ENCODE peak calls at places on chromosome 22, in five cellular contexts. O is neuronal stem cell, J is colonic mucosa, Z is stomach, L is upper lobe of right lung. B is an unnamed sample.
A peak's percentile ranks its signal among the peaks of the same experiment; 100 is the strongest.

GRCh38 chr22:20979940-20980453 is 2.1 kb upstream of the LZTR1 start:
- DNase-seq in O (no peak), J (no peak), Z (no peak), L (no peak), B (no peak)

GRCh38 chr22:24208012-24208749 is 26.9 kb downstream of the SUSD2 start:
- DNase-seq in O (no peak), J (no peak), Z (peak; percentile 58), L (no peak), B (no peak)

GRCh38 chr22:49092751-49093150 is 734.9 kb downstream of the BRD1 start:
- DNase-seq in O (no peak), J (no peak), Z (no peak), L (no peak), B (no peak)

GRCh38 chr22:19862616-19863246 is 8.1 kb upstream of the GNB1L start:
- DNase-seq in O (no peak), J (no peak), Z (no peak), L (peak; percentile 21), B (no peak)

GRCh38 chr22:30206964-30207363 is 39.6 kb downstream of the LIF start:
- DNase-seq in O (peak; percentile 51), J (no peak), Z (peak; percentile 35), L (no peak), B (no peak)

GRCh38 chr22:49328076-49328475 is 499.6 kb downstream of the BRD1 start:
- DNase-seq in O (no peak), J (no peak), Z (peak; percentile 3), L (peak; percentile 45), B (no peak)

GRCh38 chr22:20231499-20232236 is 36.5 kb downstream of the RTN4R start:
- DNase-seq in O (no peak), J (no peak), Z (no peak), L (no peak), B (no peak)

GRCh38 chr22:39471421-39472141 is 14.8 kb downstream of the MGAT3 start:
- DNase-seq in O (no peak), J (peak; percentile 59), Z (no peak), L (peak; percentile 81), B (peak; percentile 30)

GRCh38 chr22:47119181-47119580 is 356.7 kb downstream of the TBC1D22A start:
- DNase-seq in O (no peak), J (no peak), Z (no peak), L (no peak), B (no peak)

GRCh38 chr22:24161909-24162308 is 19.4 kb upstream of the SUSD2 start:
- DNase-seq in O (no peak), J (no peak), Z (peak; percentile 86), L (no peak), B (no peak)

GRCh38 chr22:19869497-19870152 is 15.0 kb upstream of the GNB1L start:
- DNase-seq in O (no peak), J (peak; percentile 17), Z (no peak), L (peak; percentile 48), B (peak; percentile 8)

GRCh38 chr22:46079093-46079860 is 71.0 kb upstream of the PPARA start:
- DNase-seq in O (no peak), J (no peak), Z (peak; percentile 24), L (peak; percentile 57), B (no peak)

GRCh38 chr22:47160781-47161520 is 398.5 kb downstream of the TBC1D22A start:
- DNase-seq in O (no peak), J (no peak), Z (no peak), L (peak; percentile 6), B (no peak)

GRCh38 chr22:35092146-35092805 is 26.3 kb downstream of the ISX start:
- DNase-seq in O (no peak), J (no peak), Z (no peak), L (no peak), B (no peak)

GRCh38 chr22:34966980-34967379 is 99.0 kb upstream of the ISX start:
- DNase-seq in O (no peak), J (no peak), Z (no peak), L (no peak), B (no peak)

GRCh38 chr22:26906464-26906863 is 249.1 kb downstream of the MIAT start:
- DNase-seq in O (no peak), J (no peak), Z (no peak), L (no peak), B (no peak)

GRCh38 chr22:26580240-26580962 is 9.5 kb downstream of the TPST2 start:
- DNase-seq in O (no peak), J (no peak), Z (no peak), L (no peak), B (no peak)

GRCh38 chr22:22021160-22021750 is 38.7 kb upstream of the TOP3B start:
- DNase-seq in O (no peak), J (no peak), Z (no peak), L (no peak), B (no peak)

GRCh38 chr22:19966908-19967750 is 25.5 kb upstream of the TXNRD2 start:
- DNase-seq in O (no peak), J (no peak), Z (no peak), L (no peak), B (no peak)

GRCh38 chr22:29113329-29113728 is 40.5 kb downstream of the KREMEN1 start:
- DNase-seq in O (no peak), J (no peak), Z (no peak), L (no peak), B (no peak)

GRCh38 chr22:35016909-35017308 is 49.0 kb upstream of the ISX start:
- DNase-seq in O (no peak), J (no peak), Z (no peak), L (no peak), B (no peak)

GRCh38 chr22:39434243-39434653 is 22.6 kb upstream of the MGAT3 start:
- DNase-seq in O (no peak), J (no peak), Z (no peak), L (no peak), B (no peak)

GRCh38 chr22:48596111-48596860 is 1231.4 kb downstream of the BRD1 start:
- DNase-seq in O (no peak), J (no peak), Z (no peak), L (no peak), B (peak; percentile 35)

GRCh38 chr22:22034469-22035132 is 52.0 kb upstream of the TOP3B start:
- DNase-seq in O (no peak), J (no peak), Z (no peak), L (no peak), B (no peak)

GRCh38 chr22:23503142-23503541 is 76.9 kb downstream of the IGLL1 start:
- DNase-seq in O (no peak), J (no peak), Z (no peak), L (peak; percentile 40), B (no peak)

GRCh38 chr22:39264344-39265116 is 19.7 kb upstream of the PDGFB start:
- DNase-seq in O (no peak), J (peak; percentile 41), Z (no peak), L (no peak), B (no peak)

GRCh38 chr22:28544431-28544868 is 135.2 kb downstream of the TTC28 start:
- DNase-seq in O (no peak), J (no peak), Z (no peak), L (no peak), B (no peak)

GRCh38 chr22:23402275-23403151 is 177.6 kb downstream of the IGLL1 start:
- DNase-seq in O (peak; percentile 69), J (peak; percentile 85), Z (peak; percentile 75), L (peak; percentile 86), B (peak; percentile 93)

GRCh38 chr22:24026733-24027132 is 15.6 kb downstream of the CABIN1 start:
- DNase-seq in O (no peak), J (no peak), Z (no peak), L (no peak), B (no peak)

GRCh38 chr22:27152033-27152432 is 494.6 kb downstream of the MIAT start:
- DNase-seq in O (no peak), J (no peak), Z (no peak), L (no peak), B (no peak)

GRCh38 chr22:23603266-23603665 is 23.2 kb upstream of the IGLL1 start:
- DNase-seq in O (no peak), J (no peak), Z (no peak), L (no peak), B (peak; percentile 75)

GRCh38 chr22:50665738-50666137 is 6.9 kb upstream of the SHANK3 start:
- DNase-seq in O (no peak), J (no peak), Z (no peak), L (no peak), B (peak; percentile 34)

GRCh38 chr22:48084749-48085090 is 1322.3 kb downstream of the TBC1D22A start:
- DNase-seq in O (no peak), J (no peak), Z (no peak), L (peak; percentile 23), B (no peak)

GRCh38 chr22:39382410-39382809 is 17.2 kb upstream of the TAB1 start:
- DNase-seq in O (no peak), J (no peak), Z (no peak), L (no peak), B (no peak)

GRCh38 chr22:37242395-37242918 is 1.6 kb downstream of the RAC2 start:
- DNase-seq in O (no peak), J (peak; percentile 68), Z (peak; percentile 74), L (peak; percentile 85), B (no peak)

GRCh38 chr22:37240941-37241320 is 3.1 kb downstream of the RAC2 start:
- DNase-seq in O (no peak), J (no peak), Z (no peak), L (no peak), B (no peak)

GRCh38 chr22:37241351-37242142 is 2.5 kb downstream of the RAC2 start:
- DNase-seq in O (no peak), J (no peak), Z (peak; percentile 45), L (no peak), B (no peak)

GRCh38 chr22:37239336-37240239 is 4.5 kb downstream of the RAC2 start:
- DNase-seq in O (no peak), J (no peak), Z (no peak), L (no peak), B (no peak)

GRCh38 chr22:37240240-37240940 is 3.7 kb downstream of the RAC2 start:
- DNase-seq in O (no peak), J (no peak), Z (no peak), L (no peak), B (peak; percentile 66)
- H3K27me3 ChIP-seq in O (no peaks in the 10 kb centered on the region), J (no peaks in the 10 kb centered on the region), Z (peaks cover 5% of the 10 kb centered on the region), L (peaks cover 19% of the 10 kb centered on the region), B (no peaks in the 10 kb centered on the region)

GRCh38 chr22:32562916-32563315 is 88.3 kb downstream of the FBXO7 start:
- DNase-seq in O (no peak), J (no peak), Z (no peak), L (no peak), B (peak; percentile 45)

GRCh38 chr22:32565002-32565339 is 90.4 kb downstream of the FBXO7 start:
- DNase-seq in O (no peak), J (no peak), Z (no peak), L (no peak), B (no peak)

GRCh38 chr22:32562396-32562795 is 87.8 kb downstream of the FBXO7 start:
- DNase-seq in O (no peak), J (no peak), Z (no peak), L (no peak), B (peak; percentile 80)

GRCh38 chr22:32561756-32562155 is 87.1 kb downstream of the FBXO7 start:
- DNase-seq in O (no peak), J (no peak), Z (no peak), L (no peak), B (no peak)

GRCh38 chr22:32564170-32565001 is 89.8 kb downstream of the FBXO7 start:
- DNase-seq in O (no peak), J (no peak), Z (no peak), L (no peak), B (no peak)
- H3K27me3 ChIP-seq in O (no peaks in the 10 kb centered on the region), J (no peaks in the 10 kb centered on the region), Z (no peaks in the 10 kb centered on the region), L (no peaks in the 10 kb centered on the region), B (no peaks in the 10 kb centered on the region)

GRCh38 chr22:18109410-18110193 is 1.0 kb upstream of the TUBA8 start:
- DNase-seq in O (no peak), J (no peak), Z (no peak), L (no peak), B (no peak)
- H3K27me3 ChIP-seq in O (peaks cover 22% of the 10 kb centered on the region), J (peaks cover 18% of the 10 kb centered on the region), Z (no peaks in the 10 kb centered on the region), L (peaks cover 18% of the 10 kb centered on the region), B (peaks cover 4% of the 10 kb centered on the region)

GRCh38 chr22:42324991-42325710 is 54.7 kb upstream of the TCF20 start:
- DNase-seq in O (no peak), J (peak; percentile 81), Z (peak; percentile 31), L (no peak), B (no peak)
- H3K27me3 ChIP-seq in O (no peaks in the 10 kb centered on the region), J (no peaks in the 10 kb centered on the region), Z (no peaks in the 10 kb centered on the region), L (no peaks in the 10 kb centered on the region), B (no peaks in the 10 kb centered on the region)